ENCODE peak calls at places on chromosomes 13 and 19, in five cellular contexts. H, D, F, L and B are unnamed samples.
A peak's percentile ranks its signal among the peaks of the same experiment; 100 is the strongest.

GRCh38 chr19:7869910-7870511 is 4.2 kb downstream of the PRR36 start:
- DNase-seq in H (peak; percentile 18), D (no peak), F (peak; percentile 85), L (no peak), B (peak; percentile 71)

GRCh38 chr19:31553844-31554215 is 204.6 kb upstream of the TSHZ3 start:
- DNase-seq in H (no peak), D (no peak), F (no peak), L (no peak), B (no peak)

GRCh38 chr13:69706807-69707206 is 400.8 kb upstream of the ATXN8OS start:
- DNase-seq in H (peak; percentile 22), D (no peak), F (no peak), L (no peak), B (no peak)

GRCh38 chr13:25762795-25763377 is 288.9 kb downstream of the SHISA2 start:
- DNase-seq in H (no peak), D (no peak), F (no peak), L (no peak), B (no peak)

GRCh38 chr13:44842158-44842557 is 147.1 kb downstream of the NUFIP1 start:
- DNase-seq in H (no peak), D (no peak), F (no peak), L (peak; percentile 56), B (no peak)

GRCh38 chr19:47447470-47448359 is 24.0 kb downstream of the SLC8A2 start:
- DNase-seq in H (peak; percentile 89), D (peak; percentile 31), F (peak; percentile 99), L (peak; percentile 53), B (peak; percentile 39)

GRCh38 chr13:44146162-44146561 is 227.5 kb upstream of the SERP2 start:
- DNase-seq in H (no peak), D (no peak), F (no peak), L (no peak), B (no peak)

GRCh38 chr19:32677657-32678056 is 2.0 kb downstream of the RGS9BP start:
- DNase-seq in H (no peak), D (no peak), F (peak; percentile 100), L (no peak), B (peak; percentile 97)

GRCh38 chr19:647566-648284 is 8.0 kb downstream of the FGF22 start:
- DNase-seq in H (no peak), D (no peak), F (no peak), L (no peak), B (no peak)

GRCh38 chr19:44303976-44304568 is 753 bp downstream of the ZNF235 start:
- DNase-seq in H (no peak), D (no peak), F (peak; percentile 57), L (peak; percentile 72), B (peak; percentile 7)

GRCh38 chr13:27053902-27054595 is 117.6 kb downstream of the USP12 start:
- DNase-seq in H (no peak), D (peak; percentile 83), F (no peak), L (peak; percentile 77), B (no peak)

GRCh38 chr19:47819841-47820244 is 1.9 kb upstream of the CRX start:
- DNase-seq in H (no peak), D (no peak), F (peak; percentile 99), L (no peak), B (peak; percentile 97)

GRCh38 chr19:30085394-30085793 is 143.4 kb downstream of the URI1 start:
- DNase-seq in H (no peak), D (no peak), F (peak; percentile 49), L (no peak), B (no peak)

GRCh38 chr19:21492932-21493906 is 12.2 kb upstream of the ZNF429 start:
- DNase-seq in H (no peak), D (no peak), F (no peak), L (no peak), B (no peak)